ENCODE peak calls at places on chromosomes 3 and 15, in eight cellular contexts. U is endodermal cell; P is mesenchymal stem cell; L is breast epithelium; A is Jurkat, Clone E6-1; N is hepatocyte; K is lower leg skin; M is AG09309. H is an unnamed sample.

GRCh38 chr15:101578443-101578894 is 73.7 kb downstream of the TM2D3 start:
- DNase-seq in L (no peak), K (no peak), P (peak; percentile 21), U (peak; percentile 86), N (peak; percentile 67), M (no peak), A (peak; percentile 15), H (peak; percentile 50)

GRCh38 chr15:48244923-48245322 is 38.8 kb downstream of the SLC12A1 start:
- DNase-seq in M (no peak), P (peak; percentile 1), K (no peak), N (no peak), L (no peak), A (no peak), U (no peak), H (no peak)

GRCh38 chr3:62837145-62837787 is 38.0 kb downstream of the CADPS start:
- DNase-seq in N (no peak), U (no peak), M (no peak), A (no peak), P (no peak), L (no peak), K (no peak), H (no peak)

GRCh38 chr3:99776516-99777209 is 41.0 kb upstream of the CMSS1 start:
- DNase-seq in P (no peak), U (no peak), L (no peak), A (no peak), N (no peak), M (no peak), K (no peak), H (peak; percentile 22)

GRCh38 chr3:39150803-39151631 is 2.4 kb downstream of the CSRNP1 start:
- DNase-seq in M (peak; percentile 78), N (peak; percentile 95), U (peak; percentile 97), A (no peak), L (peak; percentile 88), K (peak; percentile 78), P (peak; percentile 99), H (peak; percentile 99)

GRCh38 chr3:197010556-197011351 is 18.9 kb downstream of the MELTF start:
- DNase-seq in A (no peak), L (no peak), U (no peak), P (no peak), M (no peak), N (no peak), K (no peak), H (no peak)

GRCh38 chr3:40580494-40581091 is 55.8 kb downstream of the ZNF621 start:
- DNase-seq in L (peak; percentile 36), N (peak; percentile 86), A (peak; percentile 60), U (peak; percentile 91), P (peak; percentile 73), K (peak; percentile 58), M (no peak), H (peak; percentile 85)

GRCh38 chr3:49454457-49454856 is 15.6 kb upstream of the DAG1 start:
- DNase-seq in A (no peak), U (peak; percentile 93), P (no peak), L (no peak), K (no peak), M (no peak), N (peak; percentile 72), H (peak; percentile 91)

GRCh38 chr3:108887777-108888176 is 65.2 kb downstream of the TRAT1 start:
- DNase-seq in U (no peak), M (no peak), L (no peak), P (no peak), K (no peak), N (no peak), A (no peak), H (peak; percentile 13)

DNA sequence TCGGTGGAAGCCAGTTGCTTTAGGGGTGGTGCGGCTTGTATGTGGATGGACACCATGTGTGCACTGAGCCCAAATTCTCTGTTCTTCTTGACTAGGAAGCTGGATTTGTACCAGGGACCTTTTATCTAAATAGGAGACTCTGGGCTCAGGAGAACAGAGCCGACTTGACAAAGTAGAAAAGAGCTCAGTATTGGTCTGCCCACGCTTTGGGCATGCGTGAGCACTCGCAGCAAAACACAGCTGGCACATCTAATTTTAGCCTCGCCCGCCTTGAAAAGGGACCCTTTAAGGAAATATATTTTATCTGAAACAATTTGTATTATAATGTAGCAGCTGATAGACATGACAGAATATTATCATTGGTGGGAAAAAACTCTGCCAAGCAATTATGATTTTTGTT is 1.0 kb upstream of the RBMS3 start:
- DNase-seq in M (no peak), U (no peak), A (no peak), K (no peak), L (no peak), P (peak; percentile 37), N (no peak), H (no peak)
- H3K4me3 ChIP-seq in M (no peak overlapping the region), U (no peak overlapping the region), A (no peak overlapping the region), K (no peak overlapping the region), L (peak overlapping the region; percentile 65), P (no peak overlapping the region), N (peak overlapping the region; percentile 57), H (no peak overlapping the region)

GRCh38 chr3:71061581-71061980 is 521.9 kb downstream of the FOXP1 start:
- DNase-seq in K (no peak), L (no peak), M (no peak), A (no peak), U (no peak), N (no peak), P (no peak), H (no peak)

GRCh38 chr3:71062920-71063767 is 520.4 kb downstream of the FOXP1 start:
- DNase-seq in K (no peak), U (no peak), L (no peak), M (no peak), N (no peak), A (no peak), P (peak; percentile 64), H (no peak)

GRCh38 chr3:71061037-71061436 is 522.5 kb downstream of the FOXP1 start:
- DNase-seq in N (no peak), K (no peak), L (no peak), P (no peak), U (no peak), M (no peak), A (no peak), H (no peak)

GRCh38 chr3:71062037-71062919 is 521.2 kb downstream of the FOXP1 start:
- DNase-seq in U (no peak), M (no peak), N (no peak), P (peak; percentile 46), K (no peak), L (no peak), A (no peak), H (no peak)

DNA sequence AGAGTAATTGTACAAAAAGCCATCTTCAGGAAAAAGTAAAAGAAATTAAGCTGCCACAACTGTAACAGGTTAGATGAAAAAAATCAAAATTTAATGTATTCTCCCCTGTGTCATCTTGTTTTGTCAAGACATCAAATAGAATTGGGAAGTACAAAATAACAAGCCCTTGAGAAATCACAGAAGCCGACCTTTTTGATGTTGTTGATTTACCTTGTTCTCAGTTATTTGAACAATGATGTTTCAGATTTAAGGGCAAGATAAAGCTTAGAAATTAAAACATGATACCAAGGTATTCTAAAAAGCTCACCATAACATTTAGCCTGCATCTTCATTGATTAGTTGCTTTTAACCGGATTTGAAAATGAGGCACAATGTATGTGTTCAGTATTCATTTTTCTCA is 523.0 kb downstream of the FOXP1 start:
- DNase-seq in A (no peak), P (no peak), L (no peak), K (no peak), M (no peak), U (no peak), N (no peak), H (no peak)
- H3K4me3 ChIP-seq in A (no peak overlapping the region), P (no peak overlapping the region), L (peak overlapping the region; percentile 4), K (no peak overlapping the region), M (no peak overlapping the region), U (peak overlapping the region; percentile 42), N (no peak overlapping the region), H (no peak overlapping the region)

DNA sequence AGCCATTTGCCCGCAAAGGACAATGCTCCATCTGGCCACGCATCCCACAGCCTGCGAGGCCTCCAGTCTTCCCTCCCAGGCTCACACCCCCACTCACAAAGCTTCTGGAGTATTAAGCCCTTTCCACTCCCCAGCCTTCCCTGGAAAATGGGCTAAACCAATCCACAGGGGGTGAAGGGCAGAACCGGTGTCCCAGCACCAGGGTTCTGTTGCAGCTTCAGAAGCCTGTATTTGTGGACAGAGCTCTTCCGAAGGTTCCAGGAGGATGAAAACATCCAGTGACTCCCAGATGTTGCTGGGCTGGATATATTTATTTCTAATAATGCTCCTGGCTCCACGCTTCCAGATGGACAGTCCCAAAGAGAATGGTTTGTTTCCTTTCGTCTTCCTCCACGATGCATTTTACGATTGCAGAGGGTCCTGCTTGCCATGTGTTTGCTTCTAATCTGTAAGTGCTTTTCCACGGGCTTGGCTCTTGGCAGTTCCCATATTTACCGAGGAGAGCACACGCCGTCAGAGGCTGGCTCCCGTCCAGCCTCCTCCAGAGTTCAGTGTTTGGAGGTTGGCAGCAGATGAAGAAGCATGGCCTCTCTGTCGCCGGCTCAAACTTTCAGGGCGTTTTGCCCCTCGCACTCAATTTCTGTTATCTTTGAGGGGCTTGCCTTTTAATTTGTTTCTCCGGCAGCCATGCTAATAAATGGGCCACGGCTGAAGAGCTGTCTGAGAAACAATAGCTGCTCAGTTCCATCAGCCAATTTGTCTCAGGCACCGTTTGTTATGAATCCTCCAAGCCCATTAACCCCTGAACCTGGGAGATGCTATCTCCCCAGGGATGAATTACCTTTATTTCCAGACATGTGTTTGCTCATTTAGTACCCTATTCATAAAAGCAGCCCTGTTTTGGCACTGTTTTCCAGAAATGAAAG is 367.9 kb upstream of the PROK2 start:
- DNase-seq in M (no peak), L (peak; percentile 57), U (no peak), P (peak; percentile 70), A (no peak), N (peak; percentile 89), K (no peak), H (no peak)
- H3K4me3 ChIP-seq in M (peak overlapping the region; percentile 23), L (no peak overlapping the region), U (no peak overlapping the region), P (no peak overlapping the region), A (no peak overlapping the region), N (no peak overlapping the region), K (no peak overlapping the region), H (no peak overlapping the region)

GRCh38 chr3:146091397-146091796 is 69.6 kb downstream of the PLOD2 start:
- DNase-seq in A (no peak), N (no peak), K (no peak), M (no peak), U (no peak), P (no peak), L (no peak), H (no peak)

GRCh38 chr3:146087121-146087520 is 73.9 kb downstream of the PLOD2 start:
- DNase-seq in U (no peak), P (no peak), N (no peak), L (no peak), A (no peak), M (no peak), K (no peak), H (no peak)

GRCh38 chr3:146088840-146089239 is 72.1 kb downstream of the PLOD2 start:
- DNase-seq in L (no peak), N (no peak), A (no peak), P (no peak), U (no peak), M (no peak), K (no peak), H (no peak)

GRCh38 chr3:146092230-146092629 is 68.8 kb downstream of the PLOD2 start:
- DNase-seq in M (no peak), N (no peak), L (no peak), K (no peak), U (no peak), P (no peak), A (no peak), H (no peak)

DNA sequence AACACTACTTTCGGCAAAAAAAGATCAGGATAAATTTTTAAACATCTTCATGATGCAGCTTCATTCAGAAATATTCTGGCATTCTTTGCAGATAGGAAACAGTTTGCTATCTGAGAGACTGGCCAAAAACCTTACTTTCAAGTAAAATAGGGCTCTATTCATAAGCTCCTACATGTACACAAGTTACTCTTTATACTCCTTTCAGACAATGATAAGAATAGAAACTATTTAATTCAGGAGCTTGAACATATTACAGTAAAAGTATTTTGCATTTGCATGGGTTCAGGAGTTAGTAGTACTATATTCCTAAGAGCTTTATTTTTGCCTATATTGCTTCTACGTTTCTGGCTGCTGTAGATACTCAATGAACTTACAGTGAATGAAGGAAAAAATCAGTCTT is 70.5 kb downstream of the PLOD2 start:
- DNase-seq in P (no peak), A (no peak), L (no peak), U (no peak), N (no peak), K (no peak), M (no peak), H (no peak)
- H3K4me3 ChIP-seq in P (no peak overlapping the region), A (no peak overlapping the region), L (no peak overlapping the region), U (no peak overlapping the region), N (no peak overlapping the region), K (no peak overlapping the region), M (no peak overlapping the region), H (no peak overlapping the region)